ENCODE peak calls at places on chromosome 13, in six cellular contexts. B is amniotic stem cell, R is GM04504, H is tibial nerve, O is iris pigment epithelial cell, D is pancreas. P is an unnamed sample.

GRCh38 chr13:84126671-84127171 is 244.4 kb upstream of the SLITRK1 start:
- DNase-seq in B (no peak), R (no peak), H (no peak), O (no peak), D (no peak), P (no peak)

GRCh38 chr13:78596701-78597550 is 6.4 kb downstream of the POU4F1 start:
- DNase-seq in B (no peak), R (no peak), H (no peak), O (no peak), D (no peak), P (no peak)

GRCh38 chr13:99859178-99860177 is 112.1 kb downstream of the ZIC5 start:
- DNase-seq in B (no peak), R (no peak), H (no peak), O (no peak), D (no peak), P (no peak)

GRCh38 chr13:111911754-111912452 is 155.0 kb upstream of the SOX1 start:
- DNase-seq in B (no peak), R (no peak), H (no peak), O (no peak), D (no peak), P (peak)

GRCh38 chr13:40190656-40191100 is 475.8 kb downstream of the FOXO1 start:
- DNase-seq in B (no peak), R (peak), H (peak), O (peak), D (no peak), P (peak)

GRCh38 chr13:110634558-110634957 is 19.2 kb downstream of the NAXD start:
- DNase-seq in B (no peak), R (no peak), H (no peak), O (peak), D (no peak), P (no peak)

GRCh38 chr13:113929628-113930615 is 44.0 kb downstream of the C13orf46 start:
- DNase-seq in B (no peak), R (no peak), H (no peak), O (no peak), D (peak), P (no peak)

GRCh38 chr13:40485611-40486517 is 180.6 kb downstream of the FOXO1 start:
- DNase-seq in B (no peak), R (no peak), H (no peak), O (no peak), D (no peak), P (no peak)

GRCh38 chr13:70723732-70724131 is 615.5 kb upstream of the KLHL1 start:
- DNase-seq in B (peak), R (no peak), H (no peak), O (peak), D (no peak), P (no peak)

GRCh38 chr13:92823059-92823458 is 403.5 kb upstream of the GPC6 start:
- DNase-seq in B (no peak), R (no peak), H (no peak), O (no peak), D (no peak), P (no peak)

GRCh38 chr13:44801990-44802389 is 187.3 kb downstream of the NUFIP1 start:
- DNase-seq in B (no peak), R (peak), H (no peak), O (peak), D (no peak), P (no peak)

GRCh38 chr13:69306766-69307165 is 800.9 kb upstream of the ATXN8OS start:
- DNase-seq in B (no peak), R (no peak), H (no peak), O (no peak), D (no peak), P (no peak)

GRCh38 chr13:42078113-42078769 is 29.8 kb downstream of the DGKH start:
- DNase-seq in B (no peak), R (no peak), H (no peak), O (no peak), D (no peak), P (no peak)

GRCh38 chr13:87777395-87777794 is 106.2 kb downstream of the SLITRK5 start:
- DNase-seq in B (no peak), R (no peak), H (no peak), O (no peak), D (no peak), P (no peak)

GRCh38 chr13:21053231-21053630 is 8.2 kb downstream of the LATS2 start:
- DNase-seq in B (no peak), R (no peak), H (no peak), O (no peak), D (no peak), P (no peak)

GRCh38 chr13:79320433-79320832 is 85.6 kb downstream of the RBM26 start:
- DNase-seq in B (no peak), R (no peak), H (no peak), O (no peak), D (no peak), P (no peak)

GRCh38 chr13:19737844-19738557 is 44.7 kb downstream of the PSPC1 start:
- DNase-seq in B (no peak), R (no peak), H (no peak), O (peak), D (no peak), P (no peak)

GRCh38 chr13:44417876-44418275 is 44.3 kb downstream of the SERP2 start:
- DNase-seq in B (no peak), R (no peak), H (no peak), O (no peak), D (no peak), P (no peak)

GRCh38 chr13:44498502-44498901 is 77.6 kb downstream of the TSC22D1 start:
- DNase-seq in B (no peak), R (no peak), H (no peak), O (no peak), D (no peak), P (no peak)

GRCh38 chr13:80946008-80946802 is 605.3 kb upstream of the SPRY2 start:
- DNase-seq in B (no peak), R (no peak), H (no peak), O (no peak), D (no peak), P (no peak)

GRCh38 chr13:39565036-39565949 is 37.7 kb downstream of the LHFPL6 start:
- DNase-seq in B (peak), R (peak), H (no peak), O (peak), D (no peak), P (no peak)

GRCh38 chr13:94712287-94712811 is at the start of gene SOX21:
- DNase-seq in B (no peak), R (no peak), H (no peak), O (no peak), D (peak), P (no peak)

GRCh38 chr13:25943081-25943480 is 108.7 kb downstream of the SHISA2 start:
- DNase-seq in B (no peak), R (no peak), H (no peak), O (no peak), D (no peak), P (no peak)